ENCODE peak calls at places on chromosomes 5 and 9, in nine cellular contexts. One of them, this sample, is unnamed.

GRCh38 chr5:170642776-170643436 is 139.1 kb downstream of the KCNIP1 start:
- DNase-seq in psoas muscle: no peak
- DNase-seq in A549: no peak
- DNase-seq in ovary: no peak
- DNase-seq in tibial artery: no peak
- DNase-seq in H1: no peak
- DNase-seq in neural progenitor cell: no peak
- DNase-seq in breast epithelium: no peak
- DNase-seq in left lung: no peak
- DNase-seq in this sample: no peak

GRCh38 chr9:136219276-136219675 is 14.3 kb upstream of the LHX3 start:
- DNase-seq in psoas muscle: no peak
- DNase-seq in A549: no peak
- DNase-seq in ovary: no peak
- DNase-seq in tibial artery: no peak
- DNase-seq in H1: no peak
- DNase-seq in neural progenitor cell: no peak
- DNase-seq in breast epithelium: no peak
- DNase-seq in left lung: no peak
- DNase-seq in this sample: no peak

GRCh38 chr9:114141553-114142548 is 13.5 kb upstream of the COL27A1 start:
- DNase-seq in psoas muscle: no peak
- DNase-seq in A549: no peak
- DNase-seq in ovary: peak; percentile 63
- DNase-seq in tibial artery: peak; percentile 43
- DNase-seq in H1: no peak
- DNase-seq in neural progenitor cell: no peak
- DNase-seq in breast epithelium: no peak
- DNase-seq in left lung: no peak
- DNase-seq in this sample: peak; percentile 18

GRCh38 chr9:16213781-16214515 is 656.5 kb downstream of the BNC2 start:
- DNase-seq in psoas muscle: peak; percentile 46
- DNase-seq in A549: peak; percentile 46
- DNase-seq in ovary: peak; percentile 85
- DNase-seq in tibial artery: peak; percentile 77
- DNase-seq in H1: no peak
- DNase-seq in neural progenitor cell: no peak
- DNase-seq in breast epithelium: no peak
- DNase-seq in left lung: peak; percentile 55
- DNase-seq in this sample: peak; percentile 97

GRCh38 chr5:158951461-158951860 is 148.3 kb downstream of the EBF1 start:
- DNase-seq in psoas muscle: no peak
- DNase-seq in A549: no peak
- DNase-seq in ovary: no peak
- DNase-seq in tibial artery: no peak
- DNase-seq in H1: no peak
- DNase-seq in neural progenitor cell: no peak
- DNase-seq in breast epithelium: no peak
- DNase-seq in left lung: no peak
- DNase-seq in this sample: no peak

GRCh38 chr5:87020099-87020934 is 247.4 kb upstream of the RASA1 start:
- DNase-seq in psoas muscle: no peak
- DNase-seq in A549: peak; percentile 2
- DNase-seq in ovary: no peak
- DNase-seq in tibial artery: peak; percentile 60
- DNase-seq in H1: no peak
- DNase-seq in neural progenitor cell: peak; percentile 59
- DNase-seq in breast epithelium: no peak
- DNase-seq in left lung: peak; percentile 57
- DNase-seq in this sample: peak; percentile 35

GRCh38 chr9:1231998-1232919 is 182.1 kb downstream of the DMRT2 start:
- DNase-seq in psoas muscle: peak; percentile 69
- DNase-seq in A549: peak; percentile 6
- DNase-seq in ovary: no peak
- DNase-seq in tibial artery: peak; percentile 79
- DNase-seq in H1: no peak
- DNase-seq in neural progenitor cell: no peak
- DNase-seq in breast epithelium: peak; percentile 73
- DNase-seq in left lung: peak; percentile 53
- DNase-seq in this sample: peak; percentile 80

GRCh38 chr9:134546231-134546731 is 95.3 kb upstream of the COL5A1 start:
- DNase-seq in psoas muscle: no peak
- DNase-seq in A549: no peak
- DNase-seq in ovary: no peak
- DNase-seq in tibial artery: no peak
- DNase-seq in H1: no peak
- DNase-seq in neural progenitor cell: peak; percentile 39
- DNase-seq in breast epithelium: no peak
- DNase-seq in left lung: peak; percentile 54
- DNase-seq in this sample: peak; percentile 60

GRCh38 chr9:93237535-93237934 is 53.6 kb downstream of the WNK2 start:
- DNase-seq in psoas muscle: no peak
- DNase-seq in A549: no peak
- DNase-seq in ovary: no peak
- DNase-seq in tibial artery: no peak
- DNase-seq in H1: no peak
- DNase-seq in neural progenitor cell: no peak
- DNase-seq in breast epithelium: no peak
- DNase-seq in left lung: no peak
- DNase-seq in this sample: no peak

GRCh38 chr5:91318727-91319126 is 64.4 kb downstream of the ARRDC3 start:
- DNase-seq in psoas muscle: no peak
- DNase-seq in A549: no peak
- DNase-seq in ovary: no peak
- DNase-seq in tibial artery: no peak
- DNase-seq in H1: no peak
- DNase-seq in neural progenitor cell: no peak
- DNase-seq in breast epithelium: no peak
- DNase-seq in left lung: no peak
- DNase-seq in this sample: no peak

GRCh38 chr9:38362912-38363588 is 29.5 kb upstream of the ALDH1B1 start:
- DNase-seq in psoas muscle: peak; percentile 28
- DNase-seq in A549: peak; percentile 60
- DNase-seq in ovary: peak; percentile 41
- DNase-seq in tibial artery: peak; percentile 35
- DNase-seq in H1: no peak
- DNase-seq in neural progenitor cell: peak; percentile 69
- DNase-seq in breast epithelium: no peak
- DNase-seq in left lung: no peak
- DNase-seq in this sample: peak; percentile 92

DNA sequence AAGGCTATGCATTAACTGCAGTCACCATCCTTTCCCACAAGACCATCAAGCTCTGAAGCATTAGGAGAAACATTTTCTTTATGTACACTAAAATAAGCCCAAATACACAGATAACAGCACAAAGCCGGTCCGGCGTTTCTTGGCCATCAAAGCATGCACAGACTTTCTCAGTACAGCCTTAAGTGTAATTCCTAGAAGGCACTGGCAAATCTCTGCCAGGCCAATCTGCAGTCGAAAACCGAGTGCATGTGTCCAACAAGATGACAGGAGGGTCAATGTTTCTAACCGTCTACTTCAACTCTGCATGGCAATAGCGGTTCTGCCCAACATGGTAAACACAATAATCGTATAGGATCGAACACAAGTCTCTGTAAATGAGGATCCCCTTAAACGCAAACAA is 1.1 kb downstream of the ARL15 start:
- DNase-seq in psoas muscle: no peak
- DNase-seq in A549: no peak
- DNase-seq in ovary: no peak
- DNase-seq in tibial artery: no peak
- DNase-seq in H1: no peak
- DNase-seq in neural progenitor cell: peak; percentile 13
- DNase-seq in breast epithelium: no peak
- DNase-seq in left lung: no peak
- DNase-seq in this sample: peak; percentile 20
- TF ChIP-seq CTCF in psoas muscle: no peak
- TF ChIP-seq CTCF in A549: no peak
- TF ChIP-seq CTCF in ovary: no peak
- TF ChIP-seq CTCF in tibial artery: no peak
- TF ChIP-seq CTCF in H1: no peak
- TF ChIP-seq CTCF in neural progenitor cell: no peak
- TF ChIP-seq CTCF in breast epithelium: no peak
- TF ChIP-seq CTCF in left lung: no peak
- TF ChIP-seq CTCF in this sample: no peak

DNA sequence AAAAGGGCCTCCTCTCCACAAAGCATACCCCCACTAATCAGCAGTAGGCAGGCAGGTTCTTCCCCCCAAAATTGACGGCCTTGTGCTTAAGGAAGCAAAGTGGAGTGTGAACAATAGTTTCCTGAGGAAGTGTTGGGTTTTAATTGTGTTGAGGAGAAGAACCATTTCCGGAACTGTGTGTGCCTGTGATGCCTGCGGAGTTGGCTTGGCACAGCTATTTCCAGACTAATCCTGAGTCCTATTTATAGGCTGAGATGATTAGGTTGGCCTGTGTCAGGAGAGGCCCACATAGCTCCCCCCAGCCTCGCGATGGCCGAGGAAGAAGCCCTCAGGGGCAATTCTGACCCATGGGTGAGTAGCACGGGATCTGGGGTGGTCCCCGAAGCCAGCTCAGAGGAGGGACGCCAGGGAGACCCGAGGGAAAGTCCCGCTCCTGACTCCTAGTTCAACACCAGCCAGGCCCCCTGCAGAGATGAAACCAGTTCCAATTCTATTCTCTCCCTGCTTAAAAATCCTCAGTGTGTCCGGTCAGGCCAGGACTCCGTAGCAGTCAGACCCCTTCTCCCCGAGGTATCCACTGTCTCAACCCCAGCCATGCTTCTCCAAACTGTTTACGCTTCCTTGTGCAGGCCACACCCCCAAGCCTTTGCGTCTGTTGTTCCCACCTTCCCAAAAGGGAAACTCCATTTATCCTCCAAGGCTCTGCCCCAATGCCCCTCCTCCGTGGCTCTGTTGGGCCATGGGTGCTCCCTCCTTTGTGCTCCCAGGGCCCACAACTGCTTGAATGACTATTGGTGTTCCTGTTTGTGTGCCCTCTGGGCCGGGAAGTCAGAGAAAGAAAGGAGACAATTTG is 18.1 kb downstream of the GSN start:
- DNase-seq in psoas muscle: peak; percentile 68
- DNase-seq in A549: no peak
- DNase-seq in ovary: peak; percentile 70
- DNase-seq in tibial artery: peak; percentile 88
- DNase-seq in H1: no peak
- DNase-seq in neural progenitor cell: peak; percentile 45
- DNase-seq in breast epithelium: no peak
- DNase-seq in left lung: peak; percentile 63
- DNase-seq in this sample: peak; percentile 89
- H3K4me3 ChIP-seq in psoas muscle: peak overlapping the region; percentile 57
- H3K4me3 ChIP-seq in A549: peak overlapping the region; percentile 18
- H3K4me3 ChIP-seq in ovary: no peak overlapping the region
- H3K4me3 ChIP-seq in tibial artery: peak overlapping the region; percentile 4
- H3K4me3 ChIP-seq in H1: peak overlapping the region; percentile 7
- H3K4me3 ChIP-seq in neural progenitor cell: peak overlapping the region; percentile 16
- H3K4me3 ChIP-seq in breast epithelium: no peak overlapping the region
- H3K4me3 ChIP-seq in left lung: peak overlapping the region; percentile 10
- H3K4me3 ChIP-seq in this sample: no peak overlapping the region

GRCh38 chr9:74577956-74578355 is 80.8 kb downstream of the RORB start:
- DNase-seq in psoas muscle: no peak
- DNase-seq in A549: no peak
- DNase-seq in ovary: no peak
- DNase-seq in tibial artery: no peak
- DNase-seq in H1: no peak
- DNase-seq in neural progenitor cell: peak; percentile 11
- DNase-seq in breast epithelium: no peak
- DNase-seq in left lung: no peak
- DNase-seq in this sample: peak; percentile 5
- TF ChIP-seq CTCF in psoas muscle: peak; percentile 16
- TF ChIP-seq CTCF in A549: peak; percentile 47
- TF ChIP-seq CTCF in ovary: no peak
- TF ChIP-seq CTCF in tibial artery: no peak
- TF ChIP-seq CTCF in H1: peak; percentile 29
- TF ChIP-seq CTCF in neural progenitor cell: peak; percentile 61
- TF ChIP-seq CTCF in breast epithelium: no peak
- TF ChIP-seq CTCF in left lung: no peak
- TF ChIP-seq CTCF in this sample: peak; percentile 38

DNA sequence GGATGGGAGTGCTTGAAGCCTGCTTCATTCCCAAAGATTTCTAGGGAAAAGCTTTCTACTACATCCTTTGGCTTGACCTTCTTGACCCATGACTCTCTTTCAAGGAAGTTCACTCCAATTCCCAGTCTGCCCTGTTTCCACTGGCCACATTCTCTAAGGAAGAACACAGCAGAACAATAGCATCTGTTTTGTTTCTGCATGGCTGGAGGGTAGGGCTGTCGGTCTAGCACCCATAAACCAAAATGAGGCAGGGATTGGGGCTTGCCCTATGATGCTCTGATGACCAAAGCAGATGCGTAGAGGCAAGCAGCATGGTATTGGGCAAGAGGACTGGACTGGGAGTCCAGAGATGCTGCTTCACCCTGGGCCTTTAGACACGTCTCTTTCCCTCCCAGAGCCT is 24.1 kb downstream of the GOLGA2 start:
- DNase-seq in psoas muscle: no peak
- DNase-seq in A549: no peak
- DNase-seq in ovary: no peak
- DNase-seq in tibial artery: no peak
- DNase-seq in H1: no peak
- DNase-seq in neural progenitor cell: no peak
- DNase-seq in breast epithelium: no peak
- DNase-seq in left lung: no peak
- DNase-seq in this sample: peak; percentile 30
- H3K4me3 ChIP-seq in psoas muscle: no peak overlapping the region
- H3K4me3 ChIP-seq in A549: no peak overlapping the region
- H3K4me3 ChIP-seq in ovary: no peak overlapping the region
- H3K4me3 ChIP-seq in tibial artery: no peak overlapping the region
- H3K4me3 ChIP-seq in H1: no peak overlapping the region
- H3K4me3 ChIP-seq in neural progenitor cell: no peak overlapping the region
- H3K4me3 ChIP-seq in breast epithelium: no peak overlapping the region
- H3K4me3 ChIP-seq in left lung: no peak overlapping the region
- H3K4me3 ChIP-seq in this sample: no peak overlapping the region

GRCh38 chr9:109513871-109514270 is 15.8 kb upstream of the PTPN3 start:
- DNase-seq in psoas muscle: no peak
- DNase-seq in A549: no peak
- DNase-seq in ovary: no peak
- DNase-seq in tibial artery: no peak
- DNase-seq in H1: no peak
- DNase-seq in neural progenitor cell: no peak
- DNase-seq in breast epithelium: no peak
- DNase-seq in left lung: no peak
- DNase-seq in this sample: peak; percentile 40
- TF ChIP-seq CTCF in psoas muscle: no peak
- TF ChIP-seq CTCF in A549: no peak
- TF ChIP-seq CTCF in ovary: no peak
- TF ChIP-seq CTCF in tibial artery: no peak
- TF ChIP-seq CTCF in H1: no peak
- TF ChIP-seq CTCF in neural progenitor cell: no peak
- TF ChIP-seq CTCF in breast epithelium: no peak
- TF ChIP-seq CTCF in left lung: no peak
- TF ChIP-seq CTCF in this sample: no peak